ENCODE peak calls at places on chromosomes 11 and 22, in eight cellular contexts. W is breast epithelium; O is keratinocyte; L is neural crest cell; H is NCI-H446 treated with DMSO at 0.1 percent for 48 hours; B is nucleus accumbens; Q is stimulated activated CD4-positive, alpha-beta T cell treated with anti-CD3 and anti-CD28 coated beads, TNF-alpha, amount 100 ng/mL, for 1 hour; X is mesenchymal stem cell. C is an unnamed sample.

GRCh38 chr11:46129133-46129532 is 7.9 kb upstream of the PHF21A start:
- DNase-seq in X (no peak), W (no peak), O (no peak), L (no peak), B (no peak), H (no peak), Q (no peak), C (no peak)

GRCh38 chr11:86099727-86100320 is 30.9 kb upstream of the PICALM start:
- DNase-seq in X (no peak), O (peak), L (no peak), W (no peak), H (no peak), Q (no peak), B (no peak), C (no peak)

GRCh38 chr11:57641011-57641410 is 8.7 kb downstream of the YPEL4 start:
- DNase-seq in L (peak), W (no peak), B (no peak), Q (no peak), O (no peak), H (no peak), X (peak), C (no peak)

GRCh38 chr11:111452146-111452545 is 60.0 kb downstream of the BTG4 start:
- DNase-seq in W (no peak), B (no peak), O (no peak), L (no peak), Q (no peak), H (no peak), X (no peak), C (no peak)

GRCh38 chr11:19935507-19935906 is 222.9 kb downstream of the NAV2 start:
- DNase-seq in L (no peak), H (no peak), O (no peak), X (peak), Q (no peak), W (no peak), B (no peak), C (no peak)

GRCh38 chr11:70527046-70527395 is 128.7 kb downstream of the CTTN start:
- DNase-seq in X (no peak), B (no peak), O (no peak), L (no peak), W (no peak), H (no peak), Q (no peak), C (no peak)

GRCh38 chr22:20750461-20751184 is 23.3 kb upstream of the SERPIND1 start:
- DNase-seq in W (peak), H (peak), X (peak), Q (no peak), O (peak), L (no peak), B (peak), C (no peak)

GRCh38 chr11:75896843-75897419 is 81.9 kb downstream of the UVRAG start:
- DNase-seq in W (no peak), O (no peak), X (peak), Q (no peak), H (peak), L (no peak), B (no peak), C (peak)

GRCh38 chr11:71946144-71946571 is 17.3 kb downstream of the RNF121 start:
- DNase-seq in H (no peak), X (peak), O (no peak), B (no peak), L (no peak), Q (no peak), W (no peak), C (no peak)

GRCh38 chr11:131326829-131327228 is 43.6 kb upstream of the NTM start:
- DNase-seq in H (no peak), W (no peak), Q (no peak), X (no peak), B (no peak), O (no peak), L (no peak), C (no peak)

GRCh38 chr11:114257621-114258558 is 38.3 kb upstream of the NNMT start:
- DNase-seq in B (no peak), Q (no peak), L (peak), W (peak), O (no peak), H (no peak), X (peak), C (no peak)

GRCh38 chr22:19974233-19974861 is 32.7 kb upstream of the TXNRD2 start:
- DNase-seq in O (no peak), B (no peak), Q (no peak), W (no peak), X (peak), L (peak), H (peak), C (peak)

GRCh38 chr11:57424802-57425564 is 1.9 kb downstream of the SLC43A3 start:
- DNase-seq in L (no peak), Q (peak), W (no peak), B (no peak), H (no peak), O (peak), X (peak), C (no peak)

GRCh38 chr11:123741159-123741951 is at the start of gene ZNF202:
- DNase-seq in O (peak), X (peak), B (peak), W (peak), Q (peak), L (peak), H (peak), C (peak)

GRCh38 chr11:35545604-35546003 is 20.2 kb upstream of the PAMR1 start:
- DNase-seq in W (no peak), B (no peak), H (no peak), X (no peak), Q (no peak), O (no peak), L (no peak), C (no peak)

GRCh38 chr11:121650520-121651266 is 197.9 kb upstream of the SORL1-AS1 start:
- DNase-seq in Q (no peak), H (no peak), W (no peak), X (no peak), O (no peak), L (no peak), B (no peak), C (no peak)

GRCh38 chr11:69445131-69445470 is 36.4 kb upstream of the LINC01488 start:
- DNase-seq in O (no peak), X (no peak), H (no peak), W (no peak), L (no peak), Q (no peak), B (no peak), C (no peak)

GRCh38 chr11:123461164-123461563 is 31.1 kb downstream of the GRAMD1B start:
- DNase-seq in L (no peak), Q (no peak), B (no peak), W (peak), H (peak), O (no peak), X (no peak), C (no peak)

GRCh38 chr11:47918882-47919495 is 61.4 kb upstream of the PTPRJ start:
- DNase-seq in L (no peak), H (no peak), O (no peak), Q (no peak), W (no peak), B (no peak), X (peak), C (no peak)

GRCh38 chr11:13215157-13215556 is 62.4 kb upstream of the BMAL1 start:
- DNase-seq in B (no peak), H (no peak), X (peak), W (no peak), O (no peak), L (no peak), Q (no peak), C (no peak)

GRCh38 chr11:72245232-72245816 is 1.3 kb upstream of the PHOX2A start:
- DNase-seq in H (no peak), B (no peak), X (no peak), O (no peak), W (no peak), Q (no peak), L (no peak), C (no peak)

GRCh38 chr22:19977296-19978243 is 36.0 kb upstream of the TXNRD2 start:
- DNase-seq in X (no peak), H (no peak), W (no peak), L (no peak), Q (no peak), B (no peak), O (no peak), C (no peak)

GRCh38 chr11:119688362-119688761 is 40.6 kb downstream of the NECTIN1 start:
- DNase-seq in B (no peak), Q (no peak), W (no peak), H (no peak), X (no peak), L (no peak), O (no peak), C (no peak)

GRCh38 chr11:83265331-83265730 is 20.8 kb downstream of the CCDC90B start:
- DNase-seq in L (no peak), Q (no peak), X (no peak), H (no peak), O (no peak), B (no peak), W (no peak), C (no peak)

GRCh38 chr11:540583-541432 is 3.5 kb downstream of the LRRC56 start:
- DNase-seq in B (no peak), Q (no peak), L (no peak), W (no peak), H (no peak), X (no peak), O (no peak), C (no peak)